ENCODE peak calls at places on chromosome 6, in four cellular contexts. O, H, X and M are unnamed samples.

GRCh38 chr6:99993533-99994251 is at the start of gene MCHR2:
- DNase-seq in O (no peak), H (no peak), X (no peak), M (peak; percentile 84)

GRCh38 chr6:2909718-2910117 is 6.6 kb upstream of the SERPINB9 start:
- DNase-seq in O (no peak), H (no peak), X (no peak), M (no peak)

GRCh38 chr6:26045046-26045938 is 41.9 kb upstream of the HFE start:
- DNase-seq in O (peak; percentile 93), H (peak; percentile 80), X (peak; percentile 90), M (peak; percentile 84)

GRCh38 chr6:119865466-119866350 is 516.1 kb upstream of the MAN1A1 start:
- DNase-seq in O (no peak), H (no peak), X (no peak), M (no peak)

GRCh38 chr6:80605165-80605989 is 498.9 kb downstream of the BCKDHB start:
- DNase-seq in O (no peak), H (no peak), X (no peak), M (no peak)

GRCh38 chr6:104958178-104958520 is 1.2 kb downstream of the LIN28B start:
- DNase-seq in O (no peak), H (no peak), X (no peak), M (no peak)

GRCh38 chr6:34110610-34111009 is 35.3 kb downstream of the GRM4 start:
- DNase-seq in O (no peak), H (no peak), X (no peak), M (peak; percentile 44)

GRCh38 chr6:107704377-107705013 is 119.6 kb downstream of the SCML4 start:
- DNase-seq in O (no peak), H (no peak), X (no peak), M (no peak)

GRCh38 chr6:7523922-7524321 is 17.5 kb upstream of the DSP start:
- DNase-seq in O (no peak), H (no peak), X (no peak), M (no peak)

GRCh38 chr6:118559659-118560058 is 11.6 kb downstream of the PLN start:
- DNase-seq in O (no peak), H (no peak), X (no peak), M (no peak)

GRCh38 chr6:11013671-11014070 is 30.4 kb downstream of the ELOVL2 start:
- DNase-seq in O (no peak), H (no peak), X (no peak), M (no peak)

GRCh38 chr6:137358273-137358672 is 135.9 kb downstream of the OLIG3 start:
- DNase-seq in O (no peak), H (no peak), X (no peak), M (no peak)

GRCh38 chr6:128259036-128259734 is 261.2 kb downstream of the PTPRK start:
- DNase-seq in O (no peak), H (no peak), X (no peak), M (no peak)

GRCh38 chr6:14635195-14635594 is 517.6 kb downstream of the CD83 start:
- DNase-seq in O (peak; percentile 91), H (peak; percentile 57), X (no peak), M (no peak)

GRCh38 chr6:119830494-119831295 is 481.1 kb upstream of the MAN1A1 start:
- DNase-seq in O (no peak), H (no peak), X (no peak), M (no peak)

GRCh38 chr6:168514216-168514615 is 73.2 kb downstream of the SMOC2 start:
- DNase-seq in O (peak; percentile 57), H (peak; percentile 39), X (peak; percentile 83), M (no peak)

GRCh38 chr6:142478117-142478516 is 176.3 kb downstream of the ADGRG6 start:
- DNase-seq in O (no peak), H (no peak), X (no peak), M (peak; percentile 23)

GRCh38 chr6:3163248-3163594 is 5.9 kb upstream of the TUBB2A start:
- DNase-seq in O (no peak), H (no peak), X (no peak), M (peak; percentile 59)

GRCh38 chr6:14732845-14733757 is 512.8 kb upstream of the JARID2 start:
- DNase-seq in O (no peak), H (no peak), X (no peak), M (no peak)

GRCh38 chr6:20335872-20336271 is 65.8 kb upstream of the E2F3 start:
- DNase-seq in O (no peak), H (no peak), X (no peak), M (no peak)
- H3K4me3 ChIP-seq in O (no peak overlapping the region), H (no peak overlapping the region), X (no peak overlapping the region), M (no peak overlapping the region)

GRCh38 chr6:17705778-17706579 is 746 bp downstream of the NUP153 start:
- DNase-seq in O (peak; percentile 89), H (peak; percentile 75), X (peak; percentile 66), M (peak; percentile 74)
- TF ChIP-seq POLR2A in O (no peak), H (no peak), X (no peak), M (no peak)

DNA sequence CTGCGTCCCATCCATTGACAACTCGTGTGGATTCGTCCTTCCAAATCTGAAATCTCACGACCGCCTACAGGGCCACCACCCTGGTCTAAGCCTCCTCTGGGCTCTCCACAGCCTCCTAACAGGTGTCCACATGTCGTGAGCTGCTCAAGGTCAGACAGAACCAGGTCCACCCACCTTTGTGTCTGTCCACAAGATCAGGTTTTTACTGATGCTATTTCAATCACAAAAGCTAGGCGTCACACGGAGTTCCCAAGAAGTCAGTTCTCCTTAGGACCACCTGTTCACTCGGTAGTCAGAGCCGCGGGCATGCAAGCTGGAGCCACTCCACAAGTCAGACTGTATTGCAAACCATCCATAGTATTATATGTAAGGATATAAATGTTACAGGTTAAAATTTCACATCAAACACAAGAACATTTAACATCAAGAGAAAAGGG is 540 bp upstream of the DNPH1 start:
- DNase-seq in O (no peak), H (no peak), X (no peak), M (no peak)
- H3K4me3 ChIP-seq in O (peak overlapping the region; percentile 92), H (no peak overlapping the region), X (peak overlapping the region; percentile 79), M (peak overlapping the region; percentile 72)

GRCh38 chr6:16238057-16238657 is at the start of gene GMPR:
- DNase-seq in O (peak; percentile 83), H (peak; percentile 82), X (peak; percentile 82), M (peak; percentile 90)
- TF ChIP-seq POLR2A in O (no peak), H (no peak), X (peak; percentile 58), M (peak; percentile 32)

DNA sequence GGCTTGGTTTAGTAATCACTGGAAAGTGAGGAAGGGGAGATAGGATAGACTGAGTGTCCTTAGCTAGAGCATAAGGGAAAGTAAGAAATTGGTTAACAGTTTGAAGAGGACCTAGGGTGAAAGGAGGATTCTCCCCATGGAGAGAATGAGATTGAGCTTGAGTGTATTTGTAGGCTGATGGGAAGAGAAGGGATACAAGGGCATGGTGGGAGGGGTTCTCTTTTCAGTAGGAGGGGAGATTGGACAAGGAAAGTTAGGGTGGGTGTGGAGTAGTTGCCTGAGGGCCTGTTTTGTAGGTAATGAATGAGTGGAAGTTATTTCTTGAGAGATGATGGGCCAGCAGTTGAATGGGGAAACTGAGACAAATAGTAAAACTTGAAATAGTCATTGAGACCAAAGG is 1.9 kb downstream of the TRMT11 start:
- DNase-seq in O (no peak), H (no peak), X (no peak), M (no peak)
- H3K4me3 ChIP-seq in O (no peak overlapping the region), H (no peak overlapping the region), X (no peak overlapping the region), M (no peak overlapping the region)

GRCh38 chr6:159977242-159978214 is 8.6 kb downstream of the IGF2R start:
- DNase-seq in O (no peak), H (no peak), X (peak; percentile 77), M (peak; percentile 61)
- TF ChIP-seq POLR2A in O (no peak), H (no peak), X (no peak), M (no peak)

DNA sequence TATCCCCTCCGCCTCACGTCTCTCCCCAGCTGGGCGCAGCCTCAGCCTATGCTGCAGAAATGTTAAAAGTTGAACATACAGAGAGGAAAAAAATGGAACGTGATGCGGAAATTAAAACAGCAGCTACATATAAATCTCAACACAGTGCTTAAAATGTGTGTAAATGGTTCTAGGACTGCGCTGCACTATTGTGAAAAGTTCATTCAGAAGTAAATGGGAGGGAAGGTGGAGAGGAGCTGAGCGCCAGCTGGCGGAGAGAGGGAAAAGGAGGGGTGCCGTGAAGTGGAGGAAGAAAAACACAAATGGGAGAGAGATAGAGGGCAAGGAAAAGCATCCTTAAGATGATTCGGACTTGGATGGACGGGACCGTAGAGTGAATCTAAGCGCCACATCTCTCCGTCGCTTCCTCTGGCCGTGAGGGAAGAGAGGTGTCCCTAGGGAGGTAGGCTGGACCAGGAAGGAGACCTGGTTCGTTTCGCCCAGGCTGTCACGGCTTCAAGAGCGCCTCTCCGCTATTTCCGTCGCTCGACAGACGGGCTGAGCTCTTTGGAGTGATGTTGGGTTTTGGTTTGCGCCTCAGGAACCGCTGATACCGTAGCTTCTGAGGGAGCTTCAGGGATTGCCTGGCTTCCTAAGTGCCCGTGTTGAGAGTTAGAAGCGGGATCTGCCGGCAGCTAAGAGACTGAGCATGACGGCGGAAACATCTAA is 113.7 kb downstream of the TRIM27 start:
- DNase-seq in O (no peak), H (no peak), X (no peak), M (no peak)
- H3K4me3 ChIP-seq in O (no peak overlapping the region), H (no peak overlapping the region), X (no peak overlapping the region), M (no peak overlapping the region)

GRCh38 chr6:41071923-41072835 is at the start of gene OARD1:
- DNase-seq in O (peak; percentile 99), H (peak; percentile 99), X (peak; percentile 100), M (peak; percentile 98)
- TF ChIP-seq POLR2A in O (peak; percentile 72), H (peak; percentile 92), X (peak; percentile 58), M (peak; percentile 49)

GRCh38 chr6:41942045-41942851 is 640 bp upstream of the CCND3 start:
- DNase-seq in O (no peak), H (no peak), X (no peak), M (no peak)
- H3K4me3 ChIP-seq in O (peak overlapping the region; percentile 69), H (peak overlapping the region; percentile 29), X (peak overlapping the region; percentile 99), M (peak overlapping the region; percentile 60)